ENCODE peak calls at places on chromosome 1, in eight cellular contexts. N is H1, Q is GM23338, Z is transverse colon, H is GM12878, I is Panc1, W is HL-60, Y is esophagus muscularis mucosa. S is an unnamed sample.

GRCh38 chr1:193335797-193336428 is 149.5 kb upstream of the B3GALT2 start:
- DNase-seq in N (no peak), Q (peak; percentile 28), Z (no peak), H (no peak), I (no peak), W (no peak), Y (no peak), S (no peak)

GRCh38 chr1:244651956-244652698 is 799 bp upstream of the DESI2 start:
- DNase-seq in N (no peak), Q (peak; percentile 44), Z (no peak), H (no peak), I (no peak), W (no peak), Y (no peak), S (no peak)

GRCh38 chr1:173134029-173134428 is 73.1 kb downstream of the TNFSF4 start:
- DNase-seq in N (no peak), Q (no peak), Z (no peak), H (no peak), I (no peak), W (no peak), Y (no peak), S (no peak)

GRCh38 chr1:157994704-157995540 is 1.5 kb downstream of the KIRREL1 start:
- DNase-seq in N (no peak), Q (no peak), Z (peak; percentile 20), H (no peak), I (no peak), W (no peak), Y (no peak), S (no peak)

GRCh38 chr1:41541592-41541952 is 57.1 kb upstream of the EDN2 start:
- DNase-seq in N (no peak), Q (no peak), Z (no peak), H (no peak), I (no peak), W (no peak), Y (no peak), S (no peak)

GRCh38 chr1:225881081-225882007 is 836 bp downstream of the TMEM63A start:
- DNase-seq in N (no peak), Q (peak; percentile 58), Z (peak; percentile 75), H (no peak), I (no peak), W (no peak), Y (no peak), S (no peak)

GRCh38 chr1:86940599-86940998 is 26.2 kb downstream of the HS2ST1 start:
- DNase-seq in N (no peak), Q (no peak), Z (no peak), H (no peak), I (no peak), W (no peak), Y (no peak), S (no peak)

GRCh38 chr1:2459757-2460156 is 16.3 kb upstream of the PLCH2 start:
- DNase-seq in N (no peak), Q (no peak), Z (no peak), H (no peak), I (no peak), W (no peak), Y (no peak), S (no peak)

GRCh38 chr1:33815061-33815460 is 48.8 kb upstream of the HMGB4 start:
- DNase-seq in N (no peak), Q (no peak), Z (no peak), H (no peak), I (no peak), W (no peak), Y (no peak), S (no peak)

GRCh38 chr1:92484472-92485373 is 2.0 kb downstream of the GFI1 start:
- DNase-seq in N (no peak), Q (peak; percentile 64), Z (peak; percentile 69), H (no peak), I (no peak), W (no peak), Y (no peak), S (no peak)

GRCh38 chr1:207810173-207810572 is 58.3 kb downstream of the CD46 start:
- DNase-seq in N (no peak), Q (no peak), Z (no peak), H (no peak), I (no peak), W (no peak), Y (peak; percentile 77), S (no peak)

GRCh38 chr1:117087686-117088085 is 27.6 kb downstream of the TTF2 start:
- DNase-seq in N (no peak), Q (no peak), Z (no peak), H (no peak), I (no peak), W (no peak), Y (no peak), S (no peak)

GRCh38 chr1:167776151-167776550 is 54.4 kb downstream of the MPZL1 start:
- DNase-seq in N (no peak), Q (no peak), Z (no peak), H (no peak), I (no peak), W (no peak), Y (peak; percentile 24), S (peak; percentile 62)

GRCh38 chr1:66288048-66288447 is 245.9 kb upstream of the SGIP1 start:
- DNase-seq in N (no peak), Q (no peak), Z (no peak), H (no peak), I (no peak), W (no peak), Y (no peak), S (no peak)

GRCh38 chr1:66283583-66284041 is 250.3 kb upstream of the SGIP1 start:
- DNase-seq in N (no peak), Q (no peak), Z (no peak), H (peak; percentile 66), I (no peak), W (no peak), Y (no peak), S (no peak)

GRCh38 chr1:66284746-66285145 is 249.2 kb upstream of the SGIP1 start:
- DNase-seq in N (no peak), Q (no peak), Z (no peak), H (no peak), I (no peak), W (no peak), Y (no peak), S (no peak)

GRCh38 chr1:66286307-66286706 is 247.6 kb upstream of the SGIP1 start:
- DNase-seq in N (no peak), Q (no peak), Z (no peak), H (no peak), I (no peak), W (no peak), Y (no peak), S (no peak)

GRCh38 chr1:66285618-66286270 is 248.2 kb upstream of the SGIP1 start:
- DNase-seq in N (no peak), Q (no peak), Z (no peak), H (no peak), I (no peak), W (no peak), Y (no peak), S (no peak)
- TF ChIP-seq POLR2AphosphoS5 in N (no peak), Q (no peak), Z (no peak), H (no peak), I (no peak), W (no peak), Y (no peak), S (no peak)

GRCh38 chr1:39262802-39263201 is 58.3 kb downstream of the MACF1 start:
- DNase-seq in N (no peak), Q (no peak), Z (no peak), H (no peak), I (no peak), W (no peak), Y (no peak), S (no peak)

GRCh38 chr1:39261712-39262221 is 57.3 kb downstream of the MACF1 start:
- DNase-seq in N (no peak), Q (no peak), Z (no peak), H (no peak), I (no peak), W (no peak), Y (no peak), S (peak; percentile 61)

GRCh38 chr1:39255212-39255611 is 50.7 kb downstream of the MACF1 start:
- DNase-seq in N (no peak), Q (no peak), Z (no peak), H (no peak), I (no peak), W (no peak), Y (no peak), S (no peak)

GRCh38 chr1:39258925-39259244 is 54.4 kb downstream of the MACF1 start:
- DNase-seq in N (no peak), Q (no peak), Z (no peak), H (no peak), I (peak; percentile 5), W (no peak), Y (no peak), S (no peak)

DNA sequence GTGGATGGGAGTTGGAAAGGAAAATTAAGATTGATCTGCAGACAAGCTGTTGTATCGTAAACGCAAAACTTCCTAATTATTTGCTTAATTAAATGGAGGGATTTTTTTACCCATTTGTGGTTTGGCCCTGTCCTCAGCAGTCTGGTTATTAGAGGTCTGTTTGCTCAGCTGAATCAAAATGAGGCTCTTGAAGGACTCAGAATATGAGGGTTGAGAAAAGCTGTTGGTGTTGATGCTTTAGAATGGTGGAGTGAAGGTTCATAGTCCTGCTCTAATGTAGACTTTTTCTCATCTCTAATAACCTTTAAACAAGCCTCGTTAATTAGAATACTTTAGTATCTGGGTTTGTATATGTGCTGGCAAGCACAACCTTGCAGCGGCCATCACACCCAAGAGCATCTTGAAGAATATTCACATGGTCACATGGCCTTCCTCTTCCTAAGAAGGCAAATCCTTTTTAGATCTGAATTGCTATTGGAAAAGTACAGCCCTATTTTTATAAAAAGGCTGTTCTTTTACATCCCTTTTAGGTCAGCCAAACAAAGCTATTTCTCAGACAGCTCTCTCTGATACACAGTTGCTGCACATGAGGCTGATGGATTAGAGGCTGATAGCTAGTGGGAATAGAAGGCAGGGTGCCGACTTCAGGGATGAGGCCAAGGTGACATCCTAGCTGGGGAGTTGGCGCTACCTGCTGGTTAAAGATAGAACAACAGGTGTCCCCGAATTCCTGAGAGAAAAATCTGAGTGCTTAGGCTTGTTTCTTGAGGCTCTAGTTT is 53.8 kb downstream of the MACF1 start:
- DNase-seq in N (peak; percentile 47), Q (peak; percentile 89), Z (peak; percentile 76), H (no peak), I (peak; percentile 72), W (peak; percentile 14), Y (peak; percentile 96), S (peak; percentile 26)
- TF ChIP-seq POLR2AphosphoS5 in N (no peak), Q (no peak), Z (no peak), H (no peak), I (no peak), W (no peak), Y (peak; percentile 65), S (no peak)

DNA sequence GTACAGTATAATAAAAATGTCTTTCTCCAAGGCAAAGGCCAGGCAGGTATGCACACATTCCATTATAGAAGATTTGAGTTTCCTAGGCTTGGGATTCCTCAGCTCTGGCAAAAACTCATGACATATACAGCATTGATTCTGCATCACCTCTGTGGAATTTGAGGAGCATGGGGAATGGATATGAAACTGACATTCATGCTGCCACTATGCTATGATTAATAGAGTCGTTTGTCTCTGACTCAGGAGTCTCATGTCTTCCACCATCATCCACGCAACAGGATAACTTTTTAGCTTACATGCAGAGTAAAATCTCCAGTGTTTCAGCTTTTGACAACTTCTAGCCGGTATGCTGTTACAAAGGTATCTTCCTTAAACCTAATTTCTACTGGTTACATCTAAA is 49.8 kb upstream of the ADORA3 start:
- DNase-seq in N (no peak), Q (no peak), Z (no peak), H (no peak), I (no peak), W (no peak), Y (peak; percentile 31), S (no peak)
- TF ChIP-seq POLR2AphosphoS5 in N (no peak), Q (no peak), Z (no peak), H (no peak), I (no peak), W (no peak), Y (no peak), S (no peak)

GRCh38 chr1:85459274-85459673 is 5.7 kb downstream of the DDAH1 start:
- DNase-seq in N (no peak), Q (no peak), Z (no peak), H (no peak), I (no peak), W (no peak), Y (peak; percentile 21), S (no peak)
- TF ChIP-seq POLR2AphosphoS5 in N (no peak), Q (no peak), Z (no peak), H (no peak), I (no peak), W (no peak), Y (no peak), S (no peak)